ENCODE peak calls at places on chromosomes 7 and 10, in four cellular contexts. J is psoas muscle, V is Panc1, B is GM12865. Y is an unnamed sample.

GRCh38 chr10:33698028-33698427 is 363.6 kb upstream of the NRP1 start:
- DNase-seq in J (no peak), V (no peak), B (no peak), Y (no peak)

GRCh38 chr10:124612611-124613498 is 131.3 kb downstream of the FAM53B start:
- DNase-seq in J (peak), B (peak), V (no peak), Y (no peak)

GRCh38 chr10:110648743-110649651 is 4.9 kb downstream of the RBM20 start:
- DNase-seq in V (no peak), J (no peak), B (no peak), Y (no peak)

GRCh38 chr10:119398996-119399395 is 143.5 kb downstream of the RGS10 start:
- DNase-seq in B (no peak), V (no peak), J (no peak), Y (no peak)

GRCh38 chr7:80014507-80014906 is 120.1 kb upstream of the GNAI1 start:
- DNase-seq in V (no peak), J (no peak), B (no peak), Y (peak)

GRCh38 chr7:132102942-132103341 is 473.3 kb downstream of the PLXNA4 start:
- DNase-seq in B (no peak), V (no peak), J (no peak), Y (no peak)

GRCh38 chr7:23469150-23469960 is 936 bp downstream of the IGF2BP3 start:
- DNase-seq in V (no peak), J (no peak), B (peak), Y (no peak)

GRCh38 chr7:67610897-67611296 is 614.3 kb downstream of the TYW1 start:
- DNase-seq in V (no peak), B (no peak), J (no peak), Y (no peak)

GRCh38 chr7:51027256-51028127 is 244.8 kb upstream of the GRB10 start:
- DNase-seq in V (no peak), J (no peak), B (no peak), Y (no peak)

GRCh38 chr10:85067955-85068354 is 739.6 kb downstream of the CCSER2 start:
- DNase-seq in V (no peak), J (no peak), B (no peak), Y (no peak)

GRCh38 chr7:106063039-106063438 is 49.1 kb downstream of the SYPL1 start:
- DNase-seq in J (no peak), V (no peak), B (no peak), Y (no peak)

GRCh38 chr7:152925412-152926147 is 166.0 kb downstream of the ACTR3B start:
- DNase-seq in V (no peak), B (no peak), J (no peak), Y (no peak)

GRCh38 chr7:116292381-116292780 is 82.0 kb downstream of the TES start:
- DNase-seq in V (no peak), B (no peak), J (no peak), Y (no peak)

GRCh38 chr7:116293139-116293538 is 82.8 kb downstream of the TES start:
- DNase-seq in J (no peak), B (no peak), V (no peak), Y (no peak)

GRCh38 chr7:116293633-116294032 is 83.3 kb downstream of the TES start:
- DNase-seq in B (no peak), V (no peak), J (no peak), Y (no peak)

GRCh38 chr7:116291937-116292336 is 81.6 kb downstream of the TES start:
- DNase-seq in J (no peak), V (no peak), B (no peak), Y (no peak)

DNA sequence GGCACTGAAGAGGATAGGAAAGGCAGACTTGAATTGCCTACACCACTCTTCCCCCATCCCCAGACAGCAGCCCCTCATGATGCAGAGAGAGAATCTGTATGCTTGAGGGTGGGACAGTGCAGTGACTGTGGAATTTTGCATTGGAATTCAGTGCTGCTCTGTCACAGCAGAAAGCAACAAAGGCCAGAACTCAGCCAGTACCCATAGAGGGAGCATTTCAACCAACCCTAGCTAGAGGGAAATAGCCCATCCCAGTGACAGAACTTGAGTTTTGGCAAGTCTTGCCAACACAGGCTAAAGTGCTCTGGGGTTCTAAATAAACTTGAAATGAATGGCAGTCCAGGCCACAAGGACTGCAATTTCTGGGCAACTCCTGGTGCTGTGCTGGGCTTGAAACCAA is 80.4 kb downstream of the TES start:
- DNase-seq in B (no peak), V (no peak), J (no peak), Y (no peak)
- TF ChIP-seq CTCF in B (no peak), V (peak), J (no peak), Y (no peak)

DNA sequence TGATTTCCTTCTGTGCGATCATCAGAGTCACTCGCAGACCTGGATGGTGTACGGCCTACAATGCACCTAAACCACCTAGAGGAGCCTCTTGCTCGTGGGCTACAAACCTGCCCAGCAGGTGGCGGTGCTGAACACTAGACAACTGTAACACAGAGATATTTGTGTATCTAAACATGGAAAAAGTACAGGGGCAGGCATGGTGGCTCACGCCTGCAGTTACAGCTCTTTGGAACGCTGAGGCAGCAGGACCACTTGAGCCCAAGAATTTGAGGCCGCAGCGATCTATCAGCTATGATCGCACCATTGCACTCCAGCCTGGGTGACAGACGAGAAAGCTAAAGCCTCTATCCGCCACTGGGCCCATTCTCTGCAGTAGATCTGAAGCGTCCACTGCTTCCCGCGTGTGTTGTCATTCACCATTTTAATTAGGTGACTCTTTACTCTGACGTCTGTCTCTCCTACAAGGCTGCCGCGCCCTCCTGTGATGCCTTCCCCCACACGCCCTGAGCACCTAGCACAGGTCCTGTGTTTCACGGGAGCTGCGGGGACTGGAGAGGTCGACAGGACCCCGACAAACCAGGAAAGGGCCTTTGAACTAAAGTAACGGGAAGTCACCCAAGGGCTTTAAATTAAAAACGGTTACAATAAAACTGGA is 769 bp downstream of the TUBGCP2 start:
- DNase-seq in B (peak), J (peak), V (no peak), Y (no peak)
- TF ChIP-seq CTCF in B (peak), J (peak), V (peak), Y (peak)

DNA sequence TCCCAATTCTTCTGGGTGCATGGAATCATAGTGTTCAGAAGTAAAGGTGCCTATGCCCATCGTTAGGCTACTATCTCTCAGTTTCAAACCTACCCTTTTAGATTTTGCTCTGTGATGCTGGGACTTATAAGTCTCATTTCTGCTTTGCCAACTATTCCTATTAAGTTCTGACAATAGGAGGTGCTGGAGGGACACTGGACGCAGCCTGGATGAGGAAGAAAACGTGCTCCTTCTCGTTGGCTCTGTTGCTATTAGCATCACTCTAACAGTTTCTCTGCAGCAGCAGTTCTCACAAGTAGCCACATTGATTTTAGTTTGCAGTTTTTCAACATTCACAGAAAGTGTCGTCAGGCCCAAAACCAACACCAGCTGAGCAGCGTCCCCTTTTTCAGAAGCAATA is 72.4 kb downstream of the ABCC2 start:
- DNase-seq in J (no peak), B (peak), V (no peak), Y (peak)
- TF ChIP-seq CTCF in J (peak), B (no peak), V (peak), Y (peak)

DNA sequence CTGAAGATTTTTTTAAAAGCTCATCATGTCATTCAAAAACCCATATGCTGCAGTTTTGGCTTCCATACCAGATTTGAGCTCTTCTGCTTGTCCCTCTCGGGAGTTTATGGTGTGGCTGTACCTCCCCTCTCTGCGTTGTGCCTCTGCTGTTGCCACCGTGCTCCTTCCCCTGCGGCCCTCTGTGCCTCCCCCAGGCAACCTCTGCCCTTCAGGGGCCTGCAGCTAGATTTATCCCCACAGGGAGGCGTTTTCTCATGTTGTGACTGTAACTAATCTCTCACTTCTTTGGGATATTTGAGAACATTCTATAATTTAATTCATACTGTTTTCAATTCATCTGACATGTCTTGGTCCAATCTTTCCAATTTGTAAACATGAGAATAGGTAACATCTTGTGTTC is 52.7 kb downstream of the TASOR2 start:
- DNase-seq in J (no peak), B (peak), V (no peak), Y (no peak)
- TF ChIP-seq CTCF in J (no peak), B (no peak), V (no peak), Y (no peak)

GRCh38 chr7:54833021-54833467 is 74.0 kb upstream of the SEC61G start:
- DNase-seq in V (no peak), B (no peak), J (no peak), Y (no peak)

GRCh38 chr7:54831046-54831643 is 72.1 kb upstream of the SEC61G start:
- DNase-seq in J (no peak), B (no peak), V (no peak), Y (no peak)

GRCh38 chr7:54827719-54828118 is 68.7 kb upstream of the SEC61G start:
- DNase-seq in V (no peak), J (no peak), B (no peak), Y (no peak)

GRCh38 chr7:54837167-54837566 is 78.2 kb upstream of the SEC61G start:
- DNase-seq in J (no peak), V (no peak), B (no peak), Y (no peak)

GRCh38 chr7:54831644-54832095 is 72.7 kb upstream of the SEC61G start:
- DNase-seq in B (no peak), J (no peak), V (no peak), Y (no peak)
- TF ChIP-seq CTCF in B (no peak), J (no peak), V (no peak), Y (no peak)